ENCODE peak calls at places on chromosomes 4 and X, in five cellular contexts. One of them, this sample, is unnamed.

GRCh38 chr4:61740950-61741638 is 541.0 kb downstream of the ADGRL3 start:
- DNase-seq in A549: no peak
- DNase-seq in breast epithelium: no peak
- DNase-seq in mucosa of descending colon: peak
- DNase-seq in AG10803: no peak
- DNase-seq in this sample: no peak

GRCh38 chrX:20487227-20487626 is 220.5 kb upstream of the RPS6KA3 start:
- DNase-seq in A549: no peak
- DNase-seq in AG10803: no peak
- DNase-seq in mucosa of descending colon: no peak
- DNase-seq in breast epithelium: no peak
- DNase-seq in this sample: peak

GRCh38 chr4:184856277-184856609 is 30.5 kb upstream of the ACSL1 start:
- DNase-seq in mucosa of descending colon: no peak
- DNase-seq in AG10803: no peak
- DNase-seq in A549: no peak
- DNase-seq in breast epithelium: no peak
- DNase-seq in this sample: no peak

GRCh38 chr4:6402566-6403399 is 69.6 kb downstream of the PPP2R2C start:
- DNase-seq in A549: no peak
- DNase-seq in mucosa of descending colon: no peak
- DNase-seq in breast epithelium: no peak
- DNase-seq in AG10803: no peak
- DNase-seq in this sample: no peak

GRCh38 chr4:139167774-139168444 is 9.1 kb downstream of the ELF2 start:
- DNase-seq in breast epithelium: no peak
- DNase-seq in mucosa of descending colon: no peak
- DNase-seq in AG10803: peak
- DNase-seq in A549: peak
- DNase-seq in this sample: peak

GRCh38 chr4:93502991-93503390 is 325.6 kb upstream of the ATOH1 start:
- DNase-seq in AG10803: no peak
- DNase-seq in mucosa of descending colon: no peak
- DNase-seq in A549: no peak
- DNase-seq in breast epithelium: no peak
- DNase-seq in this sample: no peak

GRCh38 chrX:150548251-150548650 is 20.2 kb upstream of the MTM1 start:
- DNase-seq in breast epithelium: no peak
- DNase-seq in mucosa of descending colon: no peak
- DNase-seq in A549: no peak
- DNase-seq in AG10803: no peak
- DNase-seq in this sample: no peak

GRCh38 chr4:2267320-2267811 is 5.5 kb upstream of the MXD4 start:
- DNase-seq in mucosa of descending colon: no peak
- DNase-seq in breast epithelium: no peak
- DNase-seq in AG10803: no peak
- DNase-seq in A549: no peak
- DNase-seq in this sample: no peak

GRCh38 chr4:186825069-186825468 is 101.4 kb upstream of the FAT1 start:
- DNase-seq in AG10803: no peak
- DNase-seq in mucosa of descending colon: no peak
- DNase-seq in breast epithelium: no peak
- DNase-seq in A549: no peak
- DNase-seq in this sample: no peak

GRCh38 chr4:108359936-108360681 is 191.4 kb upstream of the LEF1 start:
- DNase-seq in mucosa of descending colon: no peak
- DNase-seq in breast epithelium: no peak
- DNase-seq in A549: no peak
- DNase-seq in AG10803: no peak
- DNase-seq in this sample: no peak

GRCh38 chr4:140071806-140072205 is 82.2 kb downstream of the MAML3 start:
- DNase-seq in mucosa of descending colon: no peak
- DNase-seq in A549: no peak
- DNase-seq in breast epithelium: peak
- DNase-seq in AG10803: peak
- DNase-seq in this sample: no peak

GRCh38 chr4:99067617-99068016 is 21.0 kb downstream of the ADH5 start:
- DNase-seq in breast epithelium: no peak
- DNase-seq in AG10803: no peak
- DNase-seq in A549: no peak
- DNase-seq in mucosa of descending colon: no peak
- DNase-seq in this sample: no peak

GRCh38 chr4:80340036-80340435 is 4.5 kb downstream of the CFAP299 start:
- DNase-seq in AG10803: peak
- DNase-seq in breast epithelium: no peak
- DNase-seq in A549: no peak
- DNase-seq in mucosa of descending colon: no peak
- DNase-seq in this sample: no peak

GRCh38 chrX:96705905-96706304 is 21.3 kb downstream of the DIAPH2 start:
- DNase-seq in A549: no peak
- DNase-seq in breast epithelium: no peak
- DNase-seq in AG10803: no peak
- DNase-seq in mucosa of descending colon: no peak
- DNase-seq in this sample: no peak

GRCh38 chr4:85488416-85488815 is 13.5 kb downstream of the ARHGAP24 start:
- DNase-seq in mucosa of descending colon: no peak
- DNase-seq in breast epithelium: no peak
- DNase-seq in A549: no peak
- DNase-seq in AG10803: no peak
- DNase-seq in this sample: no peak

GRCh38 chr4:139454646-139455045 is 725 bp downstream of the RAB33B start:
- DNase-seq in mucosa of descending colon: no peak
- DNase-seq in breast epithelium: no peak
- DNase-seq in A549: no peak
- DNase-seq in AG10803: no peak
- DNase-seq in this sample: peak

GRCh38 chr4:126956192-126956897 is 676.4 kb upstream of the INTU start:
- DNase-seq in breast epithelium: no peak
- DNase-seq in AG10803: no peak
- DNase-seq in A549: no peak
- DNase-seq in mucosa of descending colon: no peak
- DNase-seq in this sample: no peak

GRCh38 chr4:4960574-4960973 is 58.7 kb downstream of the CYTL1 start:
- DNase-seq in AG10803: no peak
- DNase-seq in breast epithelium: no peak
- DNase-seq in A549: no peak
- DNase-seq in mucosa of descending colon: no peak
- DNase-seq in this sample: no peak

GRCh38 chr4:141099326-141099725 is 33.9 kb downstream of the RNF150 start:
- DNase-seq in breast epithelium: no peak
- DNase-seq in AG10803: peak
- DNase-seq in mucosa of descending colon: no peak
- DNase-seq in A549: no peak
- DNase-seq in this sample: no peak

GRCh38 chr4:168484626-168485025 is 4.3 kb upstream of the DDX60L start:
- DNase-seq in A549: no peak
- DNase-seq in AG10803: peak
- DNase-seq in breast epithelium: no peak
- DNase-seq in mucosa of descending colon: no peak
- DNase-seq in this sample: peak

GRCh38 chr4:55308071-55308470 is 38.0 kb upstream of the SRD5A3 start:
- DNase-seq in A549: no peak
- DNase-seq in breast epithelium: no peak
- DNase-seq in mucosa of descending colon: no peak
- DNase-seq in AG10803: no peak
- DNase-seq in this sample: peak

GRCh38 chr4:140688711-140689598 is 67.2 kb downstream of the TBC1D9 start:
- DNase-seq in A549: no peak
- DNase-seq in mucosa of descending colon: no peak
- DNase-seq in AG10803: peak
- DNase-seq in breast epithelium: no peak
- DNase-seq in this sample: no peak

GRCh38 chrX:107935200-107935599 is 47.0 kb downstream of the TEX13B start:
- DNase-seq in A549: peak
- DNase-seq in mucosa of descending colon: no peak
- DNase-seq in AG10803: peak
- DNase-seq in breast epithelium: no peak
- DNase-seq in this sample: peak

GRCh38 chr4:2042207-2042946 is 16.8 kb upstream of the NAT8L start:
- DNase-seq in breast epithelium: no peak
- DNase-seq in A549: no peak
- DNase-seq in mucosa of descending colon: peak
- DNase-seq in AG10803: no peak
- DNase-seq in this sample: no peak

GRCh38 chr4:189367832-189368231 is 572.8 kb upstream of the FRG1 start:
- DNase-seq in breast epithelium: no peak
- DNase-seq in A549: no peak
- DNase-seq in AG10803: no peak
- DNase-seq in mucosa of descending colon: no peak
- DNase-seq in this sample: no peak

GRCh38 chr4:165355900-165356300 is 22.9 kb upstream of the CPE start:
- DNase-seq in A549: peak
- DNase-seq in breast epithelium: no peak
- DNase-seq in mucosa of descending colon: peak
- DNase-seq in AG10803: peak
- DNase-seq in this sample: peak

DNA sequence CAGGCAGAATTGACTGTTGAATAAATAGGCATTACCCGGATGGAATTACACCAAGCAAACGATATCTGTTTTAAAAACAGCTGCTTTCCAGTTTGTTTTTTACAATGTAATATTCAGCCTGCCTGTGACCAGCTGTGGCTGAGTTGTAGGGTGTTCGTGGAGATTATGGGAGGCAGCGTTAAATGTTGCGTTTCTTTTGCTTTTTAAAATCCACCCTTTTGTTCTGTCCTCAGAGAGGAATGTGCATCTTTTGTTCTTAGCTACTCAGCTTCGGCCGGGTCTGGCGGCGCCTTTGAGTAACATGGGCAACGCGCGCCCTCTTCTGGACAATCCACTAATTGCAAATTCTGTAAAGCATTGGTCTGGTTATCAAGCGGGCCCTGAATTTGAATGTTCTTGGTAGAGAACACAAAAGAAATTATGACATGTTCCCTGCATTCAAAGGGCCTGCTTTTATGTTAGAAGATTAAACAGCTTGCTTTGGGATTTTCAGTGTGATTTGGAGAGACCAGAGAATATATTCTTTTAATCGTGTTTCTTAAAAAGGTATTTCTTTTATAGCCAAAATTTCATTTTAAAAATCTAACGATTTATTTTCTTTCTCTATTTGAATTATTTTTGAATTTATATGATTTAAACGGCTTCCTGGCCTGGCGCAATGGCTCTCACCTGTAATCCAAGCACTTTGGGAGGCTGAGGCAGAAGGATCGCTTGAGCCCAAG is 76.3 kb upstream of the TRIM2 start:
- DNase-seq in A549: peak
- DNase-seq in AG10803: peak
- DNase-seq in mucosa of descending colon: peak
- DNase-seq in breast epithelium: peak
- DNase-seq in this sample: peak
- H3K4me3 ChIP-seq in A549: no peak
- H3K4me3 ChIP-seq in AG10803: peak
- H3K4me3 ChIP-seq in mucosa of descending colon: no peak
- H3K4me3 ChIP-seq in breast epithelium: no peak
- H3K4me3 ChIP-seq in this sample: no peak

DNA sequence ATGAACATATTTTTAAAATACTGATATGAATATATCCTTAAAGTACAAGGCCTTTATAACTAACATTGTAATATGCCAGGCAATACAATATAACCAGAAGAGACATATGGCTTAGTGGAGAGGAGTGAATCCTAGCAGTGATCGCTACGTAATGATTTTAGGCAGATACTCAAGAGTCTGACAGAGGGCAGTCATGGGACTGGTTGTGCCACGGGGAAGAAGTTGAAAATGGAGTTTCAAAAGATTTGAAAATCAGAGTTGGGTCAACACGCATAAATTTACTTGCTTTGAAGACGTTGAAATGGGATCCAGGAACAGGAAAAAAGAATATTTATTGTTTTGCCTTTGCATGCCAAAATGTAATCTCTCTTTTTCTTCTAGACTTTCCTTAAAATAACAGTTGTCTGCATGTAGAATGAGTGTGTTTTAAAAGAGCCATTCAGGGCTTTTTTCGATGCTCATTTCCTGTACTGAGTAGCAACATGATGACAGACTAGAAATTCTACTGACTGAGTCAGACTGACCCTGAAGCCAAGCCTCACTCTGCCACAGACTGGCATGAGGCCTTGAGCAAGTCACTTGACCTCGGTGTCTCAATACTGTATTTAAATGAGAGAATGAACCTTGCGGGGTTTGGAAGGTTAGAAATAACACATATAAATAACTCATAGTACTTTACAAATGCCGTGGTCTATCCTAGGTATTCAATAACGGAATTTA is 8.1 kb upstream of the SMS start:
- DNase-seq in AG10803: peak
- DNase-seq in breast epithelium: no peak
- DNase-seq in mucosa of descending colon: no peak
- DNase-seq in A549: peak
- DNase-seq in this sample: peak
- TF ChIP-seq CTCF in AG10803: no peak
- TF ChIP-seq CTCF in breast epithelium: no peak
- TF ChIP-seq CTCF in mucosa of descending colon: no peak
- TF ChIP-seq CTCF in A549: no peak
- TF ChIP-seq CTCF in this sample: no peak

GRCh38 chrX:51894697-51895336 is 1.4 kb downstream of the MAGED1 start:
- DNase-seq in breast epithelium: no peak
- DNase-seq in A549: no peak
- DNase-seq in AG10803: peak
- DNase-seq in mucosa of descending colon: peak
- DNase-seq in this sample: no peak
- H3K4me3 ChIP-seq in breast epithelium: peak
- H3K4me3 ChIP-seq in A549: peak
- H3K4me3 ChIP-seq in AG10803: peak
- H3K4me3 ChIP-seq in mucosa of descending colon: no peak
- H3K4me3 ChIP-seq in this sample: peak

GRCh38 chrX:552496-552895 is 78.1 kb upstream of the SHOX start:
- DNase-seq in breast epithelium: no peak
- DNase-seq in A549: no peak
- DNase-seq in AG10803: no peak
- DNase-seq in mucosa of descending colon: no peak
- DNase-seq in this sample: no peak

GRCh38 chrX:554271-554670 is 76.3 kb upstream of the SHOX start:
- DNase-seq in mucosa of descending colon: no peak
- DNase-seq in A549: no peak
- DNase-seq in breast epithelium: no peak
- DNase-seq in AG10803: no peak
- DNase-seq in this sample: no peak

GRCh38 chrX:550514-550913 is 80.1 kb upstream of the SHOX start:
- DNase-seq in mucosa of descending colon: no peak
- DNase-seq in A549: no peak
- DNase-seq in breast epithelium: no peak
- DNase-seq in AG10803: no peak
- DNase-seq in this sample: no peak

GRCh38 chrX:555589-556220 is 74.9 kb upstream of the SHOX start:
- DNase-seq in breast epithelium: no peak
- DNase-seq in A549: no peak
- DNase-seq in mucosa of descending colon: no peak
- DNase-seq in AG10803: no peak
- DNase-seq in this sample: no peak

DNA sequence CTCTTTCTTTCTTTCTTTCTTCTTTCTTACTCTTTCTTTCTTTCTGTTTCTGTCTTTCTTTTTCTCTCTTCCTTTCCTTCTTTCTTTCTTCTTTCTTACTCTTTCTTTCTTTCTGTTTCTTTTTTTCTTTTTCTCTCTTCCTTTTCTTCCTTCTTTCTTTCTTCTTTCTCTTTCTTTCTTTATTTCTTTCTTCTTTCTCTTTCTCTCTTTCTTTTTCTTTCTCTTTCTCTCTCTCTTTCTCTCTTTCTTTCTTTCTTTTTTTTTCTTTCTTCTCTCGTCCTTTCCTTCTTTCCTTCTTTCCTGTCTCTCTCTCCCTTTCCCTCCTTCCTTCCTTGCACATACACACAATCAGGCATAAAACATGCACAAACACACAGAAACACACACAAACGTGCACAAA is 79.3 kb upstream of the SHOX start:
- DNase-seq in A549: no peak
- DNase-seq in breast epithelium: no peak
- DNase-seq in AG10803: no peak
- DNase-seq in mucosa of descending colon: no peak
- DNase-seq in this sample: no peak
- TF ChIP-seq CTCF in A549: no peak
- TF ChIP-seq CTCF in breast epithelium: no peak
- TF ChIP-seq CTCF in AG10803: no peak
- TF ChIP-seq CTCF in mucosa of descending colon: no peak
- TF ChIP-seq CTCF in this sample: no peak